ENCODE peak calls at places on chromosomes 4 and X, in eight cellular contexts. W is right atrium auricular region; B is stimulated activated naive B cell treated with anti-CD40 and anti-IgM and Interleukin-4, amounts not matched to agents 10 μg/mL and 1 μg/mL and 100 μg/mL, for 72 hours; Z is cardiac muscle cell; L is right cardiac atrium; U is stimulated activated CD4-positive, alpha-beta T cell treated with anti-CD3 and anti-CD28 coated beads, Interleukin-1b, Interleukin-23, amount 100 ng/mL, for 24 hours; A is CD4-positive, alpha-beta T cell; T is H4. F is an unnamed sample.

GRCh38 chr4:166012129-166013078 is 139.4 kb downstream of the TLL1 start:
- DNase-seq in W (no peak), B (no peak), Z (no peak), L (no peak), U (no peak), A (no peak), T (no peak), F (no peak)

GRCh38 chr4:143185253-143186107 is 763 bp downstream of the USP38 start:
- DNase-seq in W (no peak), B (no peak), Z (no peak), L (peak; percentile 13), U (peak; percentile 7), A (peak; percentile 11), T (peak; percentile 10), F (peak; percentile 11)

GRCh38 chrX:150768132-150768485 is 74.9 kb downstream of the MTMR1 start:
- DNase-seq in W (no peak), B (no peak), Z (no peak), L (no peak), U (no peak), A (no peak), T (no peak), F (no peak)

GRCh38 chr4:141645611-141646340 is 9.4 kb downstream of the IL15 start:
- DNase-seq in W (no peak), B (no peak), Z (no peak), L (no peak), U (no peak), A (no peak), T (no peak), F (no peak)

GRCh38 chr4:113981591-113981990 is 2.1 kb upstream of the ARSJ start:
- DNase-seq in W (no peak), B (no peak), Z (no peak), L (no peak), U (no peak), A (no peak), T (no peak), F (no peak)

GRCh38 chr4:4812145-4812782 is 47.2 kb upstream of the MSX1 start:
- DNase-seq in W (no peak), B (no peak), Z (no peak), L (no peak), U (no peak), A (no peak), T (no peak), F (no peak)

GRCh38 chr4:1512738-1513660 is 106.8 kb upstream of the NKX1-1 start:
- DNase-seq in W (no peak), B (peak; percentile 18), Z (peak; percentile 79), L (peak; percentile 56), U (peak; percentile 32), A (peak; percentile 39), T (no peak), F (peak; percentile 18)

GRCh38 chrX:138995458-138995857 is 283.9 kb upstream of the FGF13 start:
- DNase-seq in W (no peak), B (no peak), Z (no peak), L (no peak), U (no peak), A (no peak), T (no peak), F (no peak)

GRCh38 chr4:139144911-139145551 is 32.0 kb downstream of the ELF2 start:
- DNase-seq in W (no peak), B (no peak), Z (no peak), L (no peak), U (no peak), A (no peak), T (no peak), F (no peak)

GRCh38 chrX:9899640-9900075 is 67.5 kb upstream of the CLDN34 start:
- DNase-seq in W (no peak), B (no peak), Z (no peak), L (no peak), U (no peak), A (no peak), T (no peak), F (no peak)

GRCh38 chr4:93897559-93897958 is 69.0 kb downstream of the ATOH1 start:
- DNase-seq in W (no peak), B (no peak), Z (peak; percentile 23), L (no peak), U (no peak), A (no peak), T (no peak), F (no peak)

GRCh38 chrX:30593435-30594200 is 16.1 kb upstream of the TASL start:
- DNase-seq in W (no peak), B (no peak), Z (no peak), L (no peak), U (no peak), A (peak; percentile 24), T (no peak), F (peak; percentile 16)

GRCh38 chr4:155676430-155676825 is 9.8 kb downstream of the GUCY1A1 start:
- DNase-seq in W (no peak), B (no peak), Z (peak; percentile 42), L (no peak), U (no peak), A (no peak), T (no peak), F (no peak)

GRCh38 chr4:161320377-161320776 is 843.4 kb downstream of the FSTL5 start:
- DNase-seq in W (no peak), B (no peak), Z (peak; percentile 57), L (no peak), U (no peak), A (no peak), T (peak; percentile 45), F (no peak)

GRCh38 chr4:62410371-62411003 is 1210.4 kb downstream of the ADGRL3 start:
- DNase-seq in W (no peak), B (no peak), Z (peak; percentile 66), L (no peak), U (no peak), A (no peak), T (no peak), F (no peak)

GRCh38 chr4:5120468-5120867 is 69.2 kb downstream of the STK32B start:
- DNase-seq in W (no peak), B (no peak), Z (no peak), L (no peak), U (no peak), A (no peak), T (no peak), F (no peak)

GRCh38 chr4:183621875-183622274 is 37.1 kb downstream of the RWDD4 start:
- DNase-seq in W (no peak), B (no peak), Z (no peak), L (no peak), U (no peak), A (no peak), T (no peak), F (no peak)

GRCh38 chrX:107485019-107485418 is 35.6 kb downstream of the FRMPD3 start:
- DNase-seq in W (no peak), B (no peak), Z (no peak), L (no peak), U (no peak), A (no peak), T (no peak), F (no peak)